ENCODE peak calls at places on chromosome 22, in five cellular contexts. One of them, this sample, is unnamed.

GRCh38 chr22:28009272-28009827 is 90.3 kb upstream of the PITPNB start:
- DNase-seq in K562: peak; percentile 83
- DNase-seq in WTC11: peak; percentile 88
- DNase-seq in HepG2: peak; percentile 34
- DNase-seq in HCT116: peak; percentile 49
- DNase-seq in this sample: peak; percentile 95

GRCh38 chr22:17910561-17911311 is 113.6 kb downstream of the MICAL3 start:
- DNase-seq in K562: no peak
- DNase-seq in WTC11: peak; percentile 61
- DNase-seq in HepG2: no peak
- DNase-seq in HCT116: no peak
- DNase-seq in this sample: peak; percentile 61

GRCh38 chr22:29621761-29622526 is 18.5 kb downstream of the NF2 start:
- DNase-seq in K562: no peak
- DNase-seq in WTC11: no peak
- DNase-seq in HepG2: peak; percentile 19
- DNase-seq in HCT116: peak; percentile 91
- DNase-seq in this sample: no peak

GRCh38 chr22:17562906-17563870 is at the start of gene SLC25A18:
- DNase-seq in K562: peak; percentile 41
- DNase-seq in WTC11: no peak
- DNase-seq in HepG2: peak; percentile 53
- DNase-seq in HCT116: no peak
- DNase-seq in this sample: peak; percentile 50

GRCh38 chr22:30824711-30825110 is 130.0 kb downstream of the OSBP2 start:
- DNase-seq in K562: no peak
- DNase-seq in WTC11: no peak
- DNase-seq in HepG2: no peak
- DNase-seq in HCT116: no peak
- DNase-seq in this sample: no peak

GRCh38 chr22:30649430-30650007 is 13.9 kb downstream of the SLC35E4 start:
- DNase-seq in K562: peak; percentile 45
- DNase-seq in WTC11: no peak
- DNase-seq in HepG2: no peak
- DNase-seq in HCT116: peak; percentile 78
- DNase-seq in this sample: no peak

GRCh38 chr22:39595622-39596182 is 25.1 kb downstream of the CACNA1I start:
- DNase-seq in K562: no peak
- DNase-seq in WTC11: no peak
- DNase-seq in HepG2: no peak
- DNase-seq in HCT116: no peak
- DNase-seq in this sample: no peak

GRCh38 chr22:19679476-19680099 is 34.7 kb upstream of the SEPTIN5 start:
- DNase-seq in K562: peak; percentile 98
- DNase-seq in WTC11: peak; percentile 91
- DNase-seq in HepG2: no peak
- DNase-seq in HCT116: no peak
- DNase-seq in this sample: peak; percentile 77

GRCh38 chr22:31579835-31580242 is 82.2 kb downstream of the PISD start:
- DNase-seq in K562: no peak
- DNase-seq in WTC11: no peak
- DNase-seq in HepG2: peak; percentile 96
- DNase-seq in HCT116: no peak
- DNase-seq in this sample: no peak

GRCh38 chr22:19175602-19176174 is 2.8 kb downstream of the SLC25A1 start:
- DNase-seq in K562: no peak
- DNase-seq in WTC11: no peak
- DNase-seq in HepG2: no peak
- DNase-seq in HCT116: no peak
- DNase-seq in this sample: no peak

GRCh38 chr22:44245867-44246266 is 65.1 kb downstream of the PARVG start:
- DNase-seq in K562: no peak
- DNase-seq in WTC11: no peak
- DNase-seq in HepG2: no peak
- DNase-seq in HCT116: no peak
- DNase-seq in this sample: no peak

GRCh38 chr22:31882971-31883370 is 61.4 kb upstream of the YWHAH start:
- DNase-seq in K562: no peak
- DNase-seq in WTC11: no peak
- DNase-seq in HepG2: no peak
- DNase-seq in HCT116: no peak
- DNase-seq in this sample: no peak

GRCh38 chr22:50444663-50445062 is 30.2 kb downstream of the SBF1 start:
- DNase-seq in K562: no peak
- DNase-seq in WTC11: no peak
- DNase-seq in HepG2: no peak
- DNase-seq in HCT116: peak; percentile 6
- DNase-seq in this sample: no peak

GRCh38 chr22:27372969-27373670 is 428.4 kb downstream of the MN1 start:
- DNase-seq in K562: no peak
- DNase-seq in WTC11: peak; percentile 96
- DNase-seq in HepG2: peak; percentile 81
- DNase-seq in HCT116: no peak
- DNase-seq in this sample: no peak

GRCh38 chr22:49382451-49382735 is 445.3 kb downstream of the BRD1 start:
- DNase-seq in K562: no peak
- DNase-seq in WTC11: no peak
- DNase-seq in HepG2: no peak
- DNase-seq in HCT116: no peak
- DNase-seq in this sample: no peak

GRCh38 chr22:16781074-16781763 is 44.0 kb downstream of the XKR3 start:
- DNase-seq in K562: no peak
- DNase-seq in WTC11: no peak
- DNase-seq in HepG2: no peak
- DNase-seq in HCT116: no peak
- DNase-seq in this sample: no peak

GRCh38 chr22:40310081-40310770 is 36.1 kb upstream of the ADSL start:
- DNase-seq in K562: no peak
- DNase-seq in WTC11: no peak
- DNase-seq in HepG2: no peak
- DNase-seq in HCT116: no peak
- DNase-seq in this sample: no peak

GRCh38 chr22:24772493-24773220 is 1.9 kb downstream of the PIWIL3 start:
- DNase-seq in K562: peak; percentile 42
- DNase-seq in WTC11: peak; percentile 64
- DNase-seq in HepG2: peak; percentile 61
- DNase-seq in HCT116: peak; percentile 61
- DNase-seq in this sample: peak; percentile 72

GRCh38 chr22:24763872-24764485 is 10.5 kb downstream of the PIWIL3 start:
- DNase-seq in K562: no peak
- DNase-seq in WTC11: peak; percentile 23
- DNase-seq in HepG2: no peak
- DNase-seq in HCT116: no peak
- DNase-seq in this sample: no peak

DNA sequence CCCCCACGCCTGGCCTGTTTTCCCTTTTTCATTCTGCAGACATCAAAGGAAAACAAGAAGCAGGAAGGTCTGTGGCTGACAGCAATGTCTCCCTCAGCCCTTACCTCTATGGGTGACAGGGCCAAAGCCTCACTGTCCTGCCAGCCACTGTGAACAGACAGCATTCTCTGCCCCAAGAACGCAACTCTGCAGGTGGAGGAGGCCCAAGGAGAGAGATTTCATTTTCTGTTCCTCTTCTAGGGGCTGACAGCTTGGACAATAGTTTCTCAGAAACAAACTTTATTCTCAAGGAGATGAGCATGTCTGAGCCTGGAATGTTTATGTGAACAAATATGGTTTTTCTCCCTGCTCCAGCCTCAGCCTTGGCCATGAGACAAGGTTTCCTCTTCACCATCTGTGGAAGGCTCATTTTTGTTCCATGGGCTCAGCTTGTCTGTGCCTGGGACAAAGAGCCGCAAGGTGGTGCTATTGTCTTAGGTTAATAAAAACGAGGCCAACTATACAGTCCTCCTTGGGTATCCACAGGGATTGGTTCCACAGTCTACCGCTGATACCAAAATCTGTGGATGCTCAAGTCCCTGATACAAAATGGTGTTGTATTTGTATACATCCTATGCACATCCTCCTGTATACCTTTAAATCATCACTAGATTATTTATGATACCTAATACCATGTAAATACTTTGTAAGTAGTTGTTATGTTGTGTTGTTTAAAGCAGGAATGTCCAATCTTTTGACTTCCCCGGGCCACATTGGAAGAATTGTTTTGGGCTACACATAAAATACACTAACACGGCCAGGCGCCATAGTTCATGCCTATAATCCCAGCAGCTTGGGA is 5.8 kb downstream of the PIWIL3 start:
- DNase-seq in K562: peak; percentile 39
- DNase-seq in WTC11: peak; percentile 72
- DNase-seq in HepG2: peak; percentile 55
- DNase-seq in HCT116: peak; percentile 54
- DNase-seq in this sample: peak; percentile 72
- TF ChIP-seq SP1 in K562: no peak
- TF ChIP-seq SP1 in WTC11: no peak
- TF ChIP-seq SP1 in HepG2: no peak
- TF ChIP-seq SP1 in HCT116: no peak
- TF ChIP-seq SP1 in this sample: no peak

DNA sequence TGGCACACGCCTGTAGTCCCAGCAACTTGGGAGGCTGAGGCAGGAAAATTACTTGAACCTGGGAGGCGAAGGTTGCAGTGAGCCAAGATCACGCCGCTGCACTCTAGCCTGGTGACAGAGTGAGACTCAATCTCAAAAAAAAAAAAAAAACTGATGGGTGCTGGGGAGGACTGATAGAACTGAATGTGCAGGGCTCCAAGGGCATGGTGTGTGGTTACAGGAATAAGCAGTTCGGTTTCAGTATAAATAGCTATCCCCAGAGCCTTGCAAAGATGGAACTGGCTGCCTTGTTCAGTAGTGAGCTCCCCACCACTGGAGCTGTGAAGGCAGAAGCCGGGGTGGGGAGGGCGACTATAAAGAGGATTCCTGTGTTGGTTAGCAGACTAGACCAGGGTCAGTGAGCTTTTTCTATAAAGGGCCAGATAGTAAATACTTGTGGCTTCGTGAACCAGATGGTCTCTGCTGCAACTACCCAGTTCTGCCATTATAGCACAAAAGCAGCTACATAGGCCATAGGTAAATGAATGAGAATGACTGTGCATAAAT is 5.9 kb downstream of the TOM1 start:
- DNase-seq in K562: no peak
- DNase-seq in WTC11: no peak
- DNase-seq in HepG2: no peak
- DNase-seq in HCT116: no peak
- DNase-seq in this sample: no peak
- TF ChIP-seq SP1 in K562: no peak
- TF ChIP-seq SP1 in WTC11: no peak
- TF ChIP-seq SP1 in HepG2: no peak
- TF ChIP-seq SP1 in HCT116: no peak
- TF ChIP-seq SP1 in this sample: no peak

GRCh38 chr22:46479046-46479445 is 58.4 kb downstream of the CELSR1 start:
- DNase-seq in K562: no peak
- DNase-seq in WTC11: no peak
- DNase-seq in HepG2: no peak
- DNase-seq in HCT116: no peak
- DNase-seq in this sample: no peak

GRCh38 chr22:46482311-46482710 is 55.1 kb downstream of the CELSR1 start:
- DNase-seq in K562: no peak
- DNase-seq in WTC11: no peak
- DNase-seq in HepG2: no peak
- DNase-seq in HCT116: no peak
- DNase-seq in this sample: no peak

GRCh38 chr22:46477967-46478635 is 59.3 kb downstream of the CELSR1 start:
- DNase-seq in K562: no peak
- DNase-seq in WTC11: no peak
- DNase-seq in HepG2: no peak
- DNase-seq in HCT116: no peak
- DNase-seq in this sample: no peak

GRCh38 chr22:46481386-46481785 is 56.0 kb downstream of the CELSR1 start:
- DNase-seq in K562: no peak
- DNase-seq in WTC11: no peak
- DNase-seq in HepG2: no peak
- DNase-seq in HCT116: no peak
- DNase-seq in this sample: no peak

DNA sequence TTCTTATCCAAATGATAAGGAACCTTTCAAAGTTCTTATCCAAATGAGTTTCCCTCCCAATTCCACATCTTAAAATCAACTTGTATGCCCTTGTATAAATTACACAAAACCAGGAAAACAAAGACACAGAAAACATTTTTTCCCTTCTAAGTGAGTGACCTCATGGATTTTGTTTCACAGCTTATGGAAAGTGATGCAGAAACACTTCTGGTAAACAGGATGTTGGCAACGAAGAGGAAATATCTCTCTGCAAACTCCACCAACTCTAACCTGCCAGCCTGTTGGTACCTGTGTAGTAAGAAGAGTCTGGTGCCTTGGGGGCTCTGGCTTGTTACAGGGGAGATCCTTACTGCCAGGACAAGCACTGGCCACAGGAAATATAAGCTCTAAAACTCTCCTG is 57.0 kb downstream of the CELSR1 start:
- DNase-seq in K562: no peak
- DNase-seq in WTC11: no peak
- DNase-seq in HepG2: no peak
- DNase-seq in HCT116: no peak
- DNase-seq in this sample: no peak
- TF ChIP-seq SP1 in K562: no peak
- TF ChIP-seq SP1 in WTC11: no peak
- TF ChIP-seq SP1 in HepG2: no peak
- TF ChIP-seq SP1 in HCT116: no peak
- TF ChIP-seq SP1 in this sample: no peak

GRCh38 chr22:45550891-45551290 is 48.2 kb downstream of the FBLN1 start:
- DNase-seq in K562: no peak
- DNase-seq in WTC11: no peak
- DNase-seq in HepG2: no peak
- DNase-seq in HCT116: no peak
- DNase-seq in this sample: no peak

GRCh38 chr22:45550416-45550815 is 47.7 kb downstream of the FBLN1 start:
- DNase-seq in K562: no peak
- DNase-seq in WTC11: no peak
- DNase-seq in HepG2: no peak
- DNase-seq in HCT116: no peak
- DNase-seq in this sample: no peak

GRCh38 chr22:45548441-45548840 is 45.8 kb downstream of the FBLN1 start:
- DNase-seq in K562: no peak
- DNase-seq in WTC11: no peak
- DNase-seq in HepG2: no peak
- DNase-seq in HCT116: no peak
- DNase-seq in this sample: no peak

GRCh38 chr22:45548991-45549736 is 46.5 kb downstream of the FBLN1 start:
- DNase-seq in K562: peak; percentile 40
- DNase-seq in WTC11: no peak
- DNase-seq in HepG2: no peak
- DNase-seq in HCT116: peak; percentile 37
- DNase-seq in this sample: no peak

DNA sequence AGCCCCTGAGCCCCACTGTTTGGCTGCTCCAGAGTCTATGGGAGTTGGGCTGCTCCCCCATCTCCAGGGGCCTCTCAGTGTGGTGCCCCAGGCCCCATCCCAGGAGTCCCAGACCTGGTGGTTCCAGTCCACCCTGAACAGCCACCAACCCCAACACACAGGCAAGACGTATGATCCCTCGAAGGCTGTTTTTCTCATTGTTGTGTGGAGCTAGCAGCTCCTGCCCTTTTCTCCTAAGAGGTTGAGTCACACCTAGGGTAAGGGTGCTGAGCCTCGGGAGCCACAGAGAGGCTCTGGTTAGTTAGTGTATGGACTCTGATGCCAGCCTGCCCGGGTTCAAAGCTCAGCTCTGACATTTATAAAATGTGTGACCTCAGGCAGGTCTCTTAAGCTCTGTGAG is 47.1 kb downstream of the FBLN1 start:
- DNase-seq in K562: no peak
- DNase-seq in WTC11: no peak
- DNase-seq in HepG2: no peak
- DNase-seq in HCT116: no peak
- DNase-seq in this sample: no peak
- TF ChIP-seq SP1 in K562: no peak
- TF ChIP-seq SP1 in WTC11: no peak
- TF ChIP-seq SP1 in HepG2: no peak
- TF ChIP-seq SP1 in HCT116: no peak
- TF ChIP-seq SP1 in this sample: no peak

GRCh38 chr22:23062616-23063538 is 7.4 kb upstream of the GNAZ start:
- DNase-seq in K562: peak; percentile 48
- DNase-seq in WTC11: peak; percentile 2
- DNase-seq in HepG2: no peak
- DNase-seq in HCT116: no peak
- DNase-seq in this sample: no peak
- TF ChIP-seq SP1 in K562: no peak
- TF ChIP-seq SP1 in WTC11: no peak
- TF ChIP-seq SP1 in HepG2: no peak
- TF ChIP-seq SP1 in HCT116: no peak
- TF ChIP-seq SP1 in this sample: no peak